ENCODE peak calls at places on chromosomes 16 and 17, in eight cellular contexts. O, Z, B, F, X, W, U and N are unnamed samples.

GRCh38 chr16:87878704-87879103 is 9.4 kb upstream of the SLC7A5 start:
- DNase-seq in B (no peak), O (no peak), X (no peak), Z (no peak), F (no peak), W (no peak), U (no peak), N (no peak)

GRCh38 chr16:86462334-86463084 is 47.8 kb upstream of the FOXF1 start:
- DNase-seq in F (no peak), B (no peak), U (no peak), O (no peak), Z (no peak), X (no peak), W (peak), N (no peak)

GRCh38 chr16:68656771-68657170 is 11.7 kb downstream of the CDH3 start:
- DNase-seq in O (no peak), F (no peak), W (no peak), X (no peak), Z (no peak), B (no peak), U (no peak), N (no peak)

GRCh38 chr16:21946889-21947635 is 6.1 kb upstream of the UQCRC2 start:
- DNase-seq in W (no peak), F (no peak), Z (no peak), O (no peak), X (no peak), U (no peak), B (no peak), N (no peak)

GRCh38 chr16:88503771-88504488 is 50.9 kb downstream of the ZFPM1 start:
- DNase-seq in W (no peak), X (no peak), Z (no peak), O (no peak), U (no peak), B (no peak), F (no peak), N (no peak)

GRCh38 chr17:47423406-47424295 is 99.9 kb downstream of the EFCAB13 start:
- DNase-seq in U (no peak), O (no peak), X (no peak), F (no peak), Z (peak), W (no peak), B (no peak), N (peak)

GRCh38 chr17:64787255-64787920 is 125.3 kb upstream of the SMURF2 start:
- DNase-seq in O (no peak), F (no peak), X (no peak), B (no peak), U (no peak), Z (no peak), W (no peak), N (no peak)

GRCh38 chr16:53744449-53744848 is 40.5 kb downstream of the FTO start:
- DNase-seq in B (no peak), F (no peak), W (no peak), U (no peak), O (no peak), X (no peak), Z (no peak), N (peak)

GRCh38 chr17:71440513-71440912 is 680.3 kb upstream of the SOX9 start:
- DNase-seq in X (no peak), U (no peak), B (no peak), F (no peak), Z (no peak), O (no peak), W (peak), N (no peak)

GRCh38 chr17:53525590-53525989 is 297.1 kb upstream of the KIF2B start:
- DNase-seq in F (no peak), U (no peak), O (no peak), B (no peak), W (no peak), X (no peak), Z (no peak), N (no peak)

GRCh38 chr16:89827383-89828198 is 684 bp upstream of the SPIRE2 start:
- DNase-seq in Z (peak), U (no peak), F (no peak), O (no peak), B (peak), X (no peak), W (peak), N (no peak)

GRCh38 chr16:65124596-65124995 is 2.7 kb upstream of the CDH11 start:
- DNase-seq in Z (no peak), O (no peak), X (no peak), W (no peak), B (no peak), F (no peak), U (no peak), N (no peak)

GRCh38 chr16:65122974-65123845 is 1.3 kb upstream of the CDH11 start:
- DNase-seq in X (no peak), U (peak), B (peak), F (no peak), Z (peak), O (no peak), W (peak), N (no peak)

GRCh38 chr16:65125322-65125721 is 3.5 kb upstream of the CDH11 start:
- DNase-seq in F (no peak), W (peak), O (no peak), U (no peak), Z (no peak), B (no peak), X (no peak), N (no peak)

GRCh38 chr16:65122724-65122973 is 786 bp upstream of the CDH11 start:
- DNase-seq in U (no peak), W (no peak), X (no peak), Z (no peak), O (no peak), B (no peak), F (no peak), N (no peak)

GRCh38 chr16:65123846-65124513 is 2.1 kb upstream of the CDH11 start:
- DNase-seq in B (no peak), W (peak), Z (no peak), U (no peak), O (no peak), X (no peak), F (no peak), N (peak)
- H3K4me3 ChIP-seq in B (peak), W (peak), Z (peak), U (peak), O (peak), X (peak), F (no peak), N (no peak)

DNA sequence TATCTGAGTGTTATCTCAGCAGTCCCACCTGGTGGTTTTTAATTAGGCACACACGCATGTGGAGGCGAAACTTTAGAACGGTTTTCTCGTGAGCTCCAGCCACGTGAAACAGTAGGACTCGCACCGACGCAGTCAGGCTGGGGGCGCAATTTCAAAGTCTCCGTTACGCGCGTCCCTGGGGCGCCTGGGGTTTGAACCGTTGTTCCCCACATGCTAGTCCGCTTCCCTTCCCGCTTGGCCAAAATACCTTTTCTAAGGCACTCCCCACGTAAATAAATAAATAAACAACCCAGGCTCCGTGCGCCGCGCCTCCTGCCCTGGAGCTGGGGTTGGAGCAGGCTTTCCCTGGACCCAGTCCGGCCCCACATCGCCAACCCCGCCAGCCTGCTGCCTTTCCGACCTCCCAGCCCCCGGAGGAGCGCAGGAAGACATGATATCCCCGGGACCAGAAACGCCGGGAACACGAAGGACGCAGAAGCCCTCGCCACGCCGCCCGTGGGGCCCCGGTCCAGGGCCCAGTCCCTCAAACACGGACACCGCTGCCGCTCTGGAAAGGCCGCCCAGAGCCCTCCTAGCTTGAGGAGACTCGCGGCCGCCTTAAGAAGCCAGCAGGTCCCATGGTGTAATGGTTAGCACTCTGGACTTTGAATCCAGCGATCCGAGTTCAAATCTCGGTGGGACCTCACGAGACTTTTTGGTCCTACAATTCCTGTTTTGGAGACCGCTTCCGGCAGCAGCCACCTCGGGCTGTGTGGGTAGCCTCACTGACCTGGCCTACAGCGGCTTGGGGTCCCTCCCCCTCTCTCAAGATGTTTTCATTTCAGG is 18.2 kb downstream of the GNGT2 start:
- DNase-seq in W (peak), U (peak), F (peak), B (peak), Z (peak), O (no peak), X (peak), N (peak)
- TF ChIP-seq CTCF in W (peak), U (peak), F (peak), B (no peak), Z (no peak), O (peak), X (peak), N (peak)

GRCh38 chr17:19003966-19004600 is 481 bp downstream of the FAM83G start:
- DNase-seq in X (no peak), W (peak), O (no peak), F (peak), Z (no peak), U (no peak), B (no peak), N (peak)

GRCh38 chr17:19005789-19006430 is 1.3 kb upstream of the FAM83G start:
- DNase-seq in F (no peak), X (no peak), B (no peak), W (no peak), U (no peak), Z (no peak), O (no peak), N (no peak)

GRCh38 chr17:19003543-19003965 is 1.0 kb downstream of the FAM83G start:
- DNase-seq in U (no peak), Z (no peak), O (no peak), W (no peak), B (no peak), F (no peak), X (no peak), N (no peak)

GRCh38 chr17:19005442-19005773 is 844 bp upstream of the FAM83G start:
- DNase-seq in X (no peak), F (no peak), Z (no peak), B (no peak), O (no peak), U (no peak), W (no peak), N (no peak)

GRCh38 chr17:19004601-19005441 is at the start of gene FAM83G:
- DNase-seq in B (peak), X (no peak), U (peak), O (no peak), W (peak), F (peak), Z (peak), N (peak)
- H3K4me3 ChIP-seq in B (peak), X (peak), U (peak), O (peak), W (peak), F (peak), Z (peak), N (peak)

GRCh38 chr17:29867643-29868181 is 62.3 kb downstream of the SSH2 start:
- DNase-seq in F (no peak), O (no peak), W (no peak), X (no peak), B (no peak), Z (no peak), U (no peak), N (no peak)
- TF ChIP-seq CTCF in F (peak), O (peak), W (peak), X (peak), B (no peak), Z (peak), U (peak), N (no peak)

DNA sequence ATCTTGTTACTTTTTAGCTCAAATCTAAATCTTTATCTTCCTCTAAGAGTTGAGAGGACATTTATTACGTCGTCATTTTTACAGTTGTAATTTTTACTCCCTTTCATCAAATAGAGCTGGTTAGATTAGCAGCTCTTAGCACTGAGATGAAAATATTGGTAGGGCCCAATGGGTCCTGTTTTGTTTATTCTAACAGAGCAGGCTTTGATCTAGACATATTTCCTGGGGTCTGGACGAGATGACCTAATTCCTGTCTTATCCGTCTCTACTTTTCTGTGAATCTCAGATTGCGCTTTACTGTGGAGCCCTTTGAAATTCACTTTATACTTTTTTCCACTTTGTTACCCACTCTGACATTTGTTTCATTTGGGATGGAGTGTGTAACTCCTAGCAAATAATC is 18.6 kb downstream of the SALL1 start:
- DNase-seq in Z (no peak), U (no peak), O (no peak), B (no peak), X (no peak), W (no peak), F (no peak), N (no peak)
- H3K4me3 ChIP-seq in Z (no peak), U (no peak), O (no peak), B (no peak), X (no peak), W (no peak), F (no peak), N (no peak)

GRCh38 chr17:78412403-78412802 is 34.0 kb downstream of the PGS1 start:
- DNase-seq in B (no peak), W (peak), O (no peak), F (peak), U (no peak), Z (no peak), X (no peak), N (no peak)
- TF ChIP-seq CTCF in B (no peak), W (peak), O (peak), F (peak), U (peak), Z (peak), X (peak), N (no peak)

GRCh38 chr16:565420-566330 is 1.1 kb upstream of the NHLRC4 start:
- DNase-seq in X (no peak), B (no peak), U (no peak), F (peak), Z (no peak), W (peak), O (no peak), N (no peak)

GRCh38 chr16:568401-569258 is 1.1 kb upstream of the PIGQ start:
- DNase-seq in B (no peak), W (no peak), O (no peak), U (no peak), Z (no peak), X (no peak), F (peak), N (no peak)

GRCh38 chr16:566475-567361 is at the start of gene NHLRC4:
- DNase-seq in O (no peak), W (peak), X (no peak), F (peak), Z (peak), U (peak), B (peak), N (peak)

GRCh38 chr16:569445-570254 is at the start of gene PIGQ:
- DNase-seq in F (peak), Z (peak), X (no peak), U (no peak), B (peak), W (peak), O (no peak), N (peak)

GRCh38 chr16:567362-568256 is 804 bp downstream of the NHLRC4 start:
- DNase-seq in O (no peak), Z (no peak), F (no peak), U (no peak), X (no peak), B (no peak), W (no peak), N (no peak)
- H3K4me3 ChIP-seq in O (no peak), Z (peak), F (peak), U (no peak), X (no peak), B (peak), W (no peak), N (peak)